ENCODE peak calls at places on chromosomes 12 and 14, in five cellular contexts. Y is PC-9, J is cardiac fibroblast, R is lower leg skin, V is WERI-Rb-1. Z is an unnamed sample.

GRCh38 chr12:94718114-94718513 is 67.8 kb upstream of the TMCC3 start:
- DNase-seq in R (no peak), V (no peak), Y (no peak), J (no peak), Z (peak; percentile 31)

GRCh38 chr12:38175538-38175937 is 141.0 kb upstream of the ALG10B start:
- DNase-seq in Y (peak; percentile 70), R (no peak), V (no peak), J (no peak), Z (peak; percentile 4)

GRCh38 chr14:104357689-104358527 is 219.5 kb downstream of the KIF26A start:
- DNase-seq in V (peak; percentile 3), J (no peak), R (peak; percentile 65), Y (no peak), Z (no peak)

GRCh38 chr14:31927348-31927826 is 149.7 kb upstream of the ARHGAP5 start:
- DNase-seq in V (no peak), J (peak; percentile 67), Y (peak; percentile 86), R (no peak), Z (no peak)

GRCh38 chr12:113057565-113058485 is 1.3 kb downstream of the DTX1 start:
- DNase-seq in V (no peak), Y (no peak), R (no peak), J (no peak), Z (no peak)

GRCh38 chr14:87088588-87088987 is 904.4 kb downstream of the GALC start:
- DNase-seq in R (no peak), Y (no peak), J (no peak), V (no peak), Z (no peak)

GRCh38 chr14:65277027-65277426 is 135.5 kb upstream of the FUT8 start:
- DNase-seq in R (no peak), J (no peak), V (no peak), Y (peak; percentile 71), Z (no peak)

GRCh38 chr14:80117876-80118275 is 93.4 kb downstream of the DIO2 start:
- DNase-seq in J (no peak), R (no peak), V (no peak), Y (no peak), Z (no peak)

GRCh38 chr12:51592034-51592705 is 1.1 kb downstream of the SCN8A start:
- DNase-seq in Y (no peak), V (no peak), J (no peak), R (no peak), Z (no peak)

GRCh38 chr12:72273499-72273837 is 1.3 kb downstream of the TRHDE start:
- DNase-seq in V (no peak), Y (no peak), R (no peak), J (no peak), Z (no peak)

GRCh38 chr12:72272731-72273498 is 745 bp downstream of the TRHDE start:
- DNase-seq in R (no peak), J (no peak), Y (no peak), V (peak; percentile 44), Z (no peak)

GRCh38 chr12:72275551-72275950 is 3.4 kb downstream of the TRHDE start:
- DNase-seq in J (no peak), R (no peak), Y (no peak), V (no peak), Z (no peak)

GRCh38 chr12:72274926-72275325 is 2.8 kb downstream of the TRHDE start:
- DNase-seq in R (no peak), V (no peak), J (peak; percentile 4), Y (no peak), Z (no peak)

DNA sequence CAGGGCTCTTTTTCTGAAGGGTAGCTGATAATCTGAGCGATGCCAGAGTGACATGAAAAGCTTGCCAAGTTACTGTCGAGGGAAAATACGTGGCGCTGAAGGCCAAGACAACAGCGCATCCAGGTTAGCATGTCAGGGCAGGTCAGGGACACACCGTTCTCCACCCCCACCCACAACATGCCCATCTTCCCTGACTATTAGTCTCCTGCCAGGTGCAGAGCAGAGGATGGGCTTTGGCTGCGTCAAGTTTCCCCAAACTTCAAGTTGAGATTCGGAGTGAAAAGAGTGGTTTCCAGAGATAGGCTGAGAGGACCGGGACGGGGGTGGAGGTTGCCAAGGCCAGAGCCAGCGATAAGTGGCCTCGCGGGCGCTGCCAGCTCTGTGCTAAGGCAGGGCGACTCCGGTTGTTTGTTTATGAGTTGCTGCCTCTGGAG is 1.7 kb downstream of the TRHDE start:
- DNase-seq in R (no peak), Y (no peak), J (no peak), V (no peak), Z (no peak)
- H3K4me3 ChIP-seq in R (no peak overlapping the region), Y (no peak overlapping the region), J (no peak overlapping the region), V (peak overlapping the region; percentile 56), Z (no peak overlapping the region)

GRCh38 chr12:42482820-42483533 is 106.6 kb downstream of the PRICKLE1 start:
- DNase-seq in Y (no peak), R (peak; percentile 94), V (peak; percentile 70), J (peak; percentile 76), Z (no peak)
- TF ChIP-seq CTCF in Y (peak; percentile 85), R (no peak), V (peak; percentile 93), J (peak; percentile 38), Z (peak; percentile 87)

DNA sequence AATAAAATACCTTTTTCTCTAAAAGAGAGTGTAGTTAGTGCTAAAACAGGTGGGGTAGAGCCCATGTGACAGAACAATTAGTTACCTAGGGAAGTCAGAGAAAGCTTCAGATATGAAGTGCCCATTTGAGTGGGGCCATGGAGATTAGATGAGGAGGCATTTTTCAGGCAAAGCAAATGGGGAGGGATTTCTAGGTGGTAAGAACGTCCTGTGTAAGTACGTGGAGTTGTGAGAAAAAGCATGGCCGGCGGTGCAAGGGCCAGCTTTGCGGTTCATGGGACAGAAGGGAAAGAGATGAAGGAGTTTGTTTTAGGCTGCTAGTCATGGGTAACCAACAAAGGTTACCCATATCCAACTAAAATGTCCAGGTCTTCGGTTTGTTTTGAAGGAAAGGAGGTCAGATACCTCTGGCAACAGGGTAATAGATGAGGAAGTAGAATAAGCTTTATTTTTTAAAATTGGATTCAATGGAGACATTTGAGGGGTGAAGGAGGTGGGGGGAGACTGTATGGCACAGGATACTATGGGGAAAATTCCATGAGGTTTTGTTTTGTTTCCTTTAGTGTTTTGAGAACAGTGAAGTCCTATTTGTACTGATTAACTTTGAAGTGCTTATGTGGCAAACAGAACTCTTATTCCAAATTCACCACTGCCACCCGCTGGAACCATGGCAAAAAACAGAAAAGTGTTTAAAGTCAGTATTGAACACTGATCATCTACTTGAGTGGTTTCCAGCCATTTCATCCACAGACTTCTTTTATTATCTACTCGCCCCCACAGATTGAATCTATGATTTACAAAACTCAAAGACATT is 10.0 kb upstream of the SNRPF start:
- DNase-seq in R (no peak), V (peak; percentile 39), Y (peak; percentile 49), J (peak; percentile 61), Z (no peak)
- H3K4me3 ChIP-seq in R (no peak overlapping the region), V (no peak overlapping the region), Y (no peak overlapping the region), J (no peak overlapping the region), Z (no peak overlapping the region)

DNA sequence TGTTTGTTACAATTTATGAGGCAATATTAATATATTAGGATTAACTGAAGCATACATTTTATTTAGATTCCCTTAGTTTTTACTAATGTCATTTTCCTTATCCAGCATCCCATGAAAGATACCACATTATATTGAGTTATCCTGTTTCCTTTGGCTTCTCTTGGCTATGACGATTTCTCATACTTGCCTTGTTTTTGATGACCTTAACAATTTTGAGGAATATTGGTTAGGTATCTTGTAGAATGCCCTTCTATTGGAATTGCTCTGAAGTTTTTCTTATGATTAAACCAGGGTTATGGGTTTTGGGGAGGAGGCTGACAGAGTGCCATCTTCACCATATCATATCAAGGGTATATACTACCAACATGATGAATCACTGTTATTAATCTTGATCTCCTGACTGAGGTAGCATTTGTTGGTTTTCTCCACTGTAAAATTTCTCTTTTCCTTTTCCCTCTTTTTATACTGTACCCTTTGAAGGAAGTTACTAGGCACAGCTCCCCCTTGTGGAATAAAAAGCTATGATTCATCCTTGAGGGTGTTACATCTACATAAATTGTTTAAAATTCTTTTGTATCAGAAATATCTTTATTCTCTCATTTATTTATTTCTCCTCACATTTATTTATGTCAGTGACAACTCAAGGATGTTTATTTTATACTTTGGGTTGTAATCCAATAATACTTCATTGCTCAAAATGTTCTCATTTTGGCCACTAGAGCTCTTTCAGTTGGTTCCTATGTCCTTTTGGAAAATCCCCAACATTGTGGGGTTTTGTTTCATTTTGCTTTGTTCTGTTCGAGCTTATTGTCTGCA is 239.0 kb downstream of the SLC16A7 start:
- DNase-seq in J (peak; percentile 49), R (no peak), Y (no peak), V (no peak), Z (no peak)
- TF ChIP-seq CTCF in J (peak; percentile 55), R (no peak), Y (peak; percentile 62), V (peak; percentile 1), Z (peak; percentile 29)

DNA sequence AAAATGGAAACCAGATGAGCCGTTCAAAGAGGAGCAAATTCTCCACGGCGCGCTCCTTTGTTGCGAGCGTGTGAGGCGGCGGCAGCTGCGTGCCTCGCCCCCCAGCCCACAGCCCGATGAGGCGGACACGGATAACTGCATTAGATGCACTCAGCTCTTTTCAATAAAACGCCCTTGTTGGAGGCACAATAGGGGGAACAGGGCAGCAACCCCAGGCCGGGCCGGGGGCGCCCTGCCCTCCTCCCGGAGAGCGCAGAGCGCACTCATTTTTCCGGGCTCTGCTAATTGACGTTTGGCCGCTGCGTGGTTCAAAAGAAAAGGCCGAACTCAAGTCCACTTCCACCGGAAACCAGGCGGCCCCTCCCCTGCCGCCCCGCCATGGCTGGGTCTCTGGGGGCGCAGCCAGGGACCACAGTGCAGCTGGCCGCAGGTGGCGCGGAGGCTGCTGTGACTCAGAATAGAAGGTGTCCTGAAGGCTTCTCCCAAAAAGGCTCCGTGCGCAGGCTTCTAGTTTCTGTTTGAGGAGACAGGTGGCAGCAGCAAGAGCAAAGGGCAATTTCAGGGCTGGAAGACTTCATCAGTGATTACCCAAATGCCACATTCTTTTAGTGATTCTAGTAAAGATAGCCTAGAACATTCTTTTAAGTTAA is 29.0 kb upstream of the SMOC1 start:
- DNase-seq in V (no peak), Y (no peak), R (no peak), J (no peak), Z (no peak)
- H3K4me3 ChIP-seq in V (no peak overlapping the region), Y (no peak overlapping the region), R (no peak overlapping the region), J (no peak overlapping the region), Z (no peak overlapping the region)

GRCh38 chr14:95713596-95714371 is at the start of gene TCL1A:
- DNase-seq in J (no peak), Y (no peak), R (no peak), V (no peak), Z (no peak)
- TF ChIP-seq CTCF in J (no peak), Y (no peak), R (no peak), V (no peak), Z (no peak)

GRCh38 chr14:59811850-59812249 is 58.7 kb downstream of the RTN1 start:
- DNase-seq in J (no peak), R (no peak), Y (no peak), V (no peak), Z (no peak)
- H3K4me3 ChIP-seq in J (no peak overlapping the region), R (no peak overlapping the region), Y (no peak overlapping the region), V (no peak overlapping the region), Z (no peak overlapping the region)

DNA sequence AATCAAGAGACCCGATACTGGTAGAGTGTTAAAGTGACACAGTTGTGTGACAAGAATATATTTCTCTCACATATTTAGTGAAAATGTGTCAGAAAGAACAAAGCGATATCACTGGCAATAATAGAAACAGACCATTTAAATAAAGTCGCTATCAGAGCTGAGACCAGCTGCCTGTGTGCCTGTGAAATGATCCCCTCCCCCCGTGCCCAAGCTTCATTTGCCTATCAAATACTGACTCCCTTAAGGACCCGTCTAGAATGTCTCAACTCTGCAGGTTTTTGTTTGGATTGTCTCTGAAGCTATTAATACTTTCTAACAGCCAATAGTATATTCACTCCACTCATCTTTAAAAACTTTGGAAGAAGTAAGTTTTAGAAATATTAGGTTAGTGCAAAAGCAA is 98.9 kb downstream of the EGLN3 start:
- DNase-seq in Y (no peak), J (no peak), R (no peak), V (no peak), Z (no peak)
- TF ChIP-seq CTCF in Y (no peak), J (no peak), R (no peak), V (no peak), Z (no peak)